ENCODE peak calls at places on chromosomes 3 and 15, in seven cellular contexts. Q is IMR-90; S is WTC11; O is occipital lobe; W is dorsolateral prefrontal cortex; J is activated naive CD4-positive, alpha-beta T cell treated with anti-CD3 and anti-CD28 coated beads, Interleukin-2, amount 10 ng/mL, durations not matched to agents 7 days and 5 days; I is effector CD4-positive, alpha-beta T cell. U is an unnamed sample.

GRCh38 chr3:87626471-87626995 is 350.1 kb upstream of the POU1F1 start:
- DNase-seq in Q (no peak), S (no peak), O (no peak), W (no peak), J (no peak), I (no peak), U (no peak)

GRCh38 chr3:129162729-129163579 is 2.1 kb upstream of the ISY1 start:
- DNase-seq in Q (no peak), S (no peak), O (no peak), W (no peak), J (peak), I (no peak), U (peak)

GRCh38 chr15:76310470-76311070 is 699 bp downstream of the ETFA start:
- DNase-seq in Q (no peak), S (no peak), O (no peak), W (no peak), J (peak), I (no peak), U (no peak)

GRCh38 chr15:53716909-53717878 is 42.3 kb downstream of the WDR72 start:
- DNase-seq in Q (no peak), S (no peak), O (no peak), W (no peak), J (no peak), I (no peak), U (no peak)

GRCh38 chr3:134029256-134029733 is 430 bp downstream of the SLCO2A1 start:
- DNase-seq in Q (peak), S (no peak), O (no peak), W (no peak), J (no peak), I (no peak), U (no peak)

GRCh38 chr3:139718415-139718814 is 40.6 kb upstream of the NMNAT3 start:
- DNase-seq in Q (peak), S (peak), O (peak), W (peak), J (no peak), I (no peak), U (peak)

GRCh38 chr3:11610044-11610671 is 33.6 kb downstream of the VGLL4 start:
- DNase-seq in Q (peak), S (no peak), O (no peak), W (no peak), J (no peak), I (no peak), U (no peak)

GRCh38 chr3:148269816-148270215 is 427.9 kb upstream of the AGTR1 start:
- DNase-seq in Q (peak), S (no peak), O (peak), W (no peak), J (no peak), I (no peak), U (no peak)

GRCh38 chr3:181723568-181724431 is 12.1 kb downstream of the SOX2 start:
- DNase-seq in Q (no peak), S (no peak), O (no peak), W (no peak), J (no peak), I (no peak), U (no peak)

GRCh38 chr3:196397941-196398340 is 34.3 kb downstream of the UBXN7 start:
- DNase-seq in Q (no peak), S (no peak), O (no peak), W (no peak), J (no peak), I (no peak), U (no peak)

GRCh38 chr15:70627734-70628541 is 135.4 kb downstream of the UACA start:
- DNase-seq in Q (no peak), S (peak), O (no peak), W (no peak), J (no peak), I (no peak), U (no peak)

GRCh38 chr3:192816274-192816853 is 89.0 kb upstream of the FGF12 start:
- DNase-seq in Q (peak), S (no peak), O (no peak), W (no peak), J (no peak), I (no peak), U (peak)

GRCh38 chr3:148727242-148727641 is 29.5 kb downstream of the AGTR1 start:
- DNase-seq in Q (no peak), S (peak), O (peak), W (peak), J (peak), I (no peak), U (peak)